ENCODE peak calls at places on chromosomes 6 and 20, in five cellular contexts. H is right atrium auricular region, D is thyroid gland, G is mammary epithelial cell, Z is A549. N is an unnamed sample.

GRCh38 chr6:169983651-169984050 is 232.2 kb downstream of the ERMARD start:
- DNase-seq in G (no peak), D (no peak), H (no peak), Z (no peak), N (no peak)

GRCh38 chr6:51644426-51644825 is 443.0 kb downstream of the PKHD1 start:
- DNase-seq in D (no peak), Z (no peak), G (peak; percentile 95), H (no peak), N (no peak)

GRCh38 chr20:25464501-25465204 is 57.2 kb downstream of the GINS1 start:
- DNase-seq in H (no peak), D (no peak), G (no peak), Z (no peak), N (no peak)

GRCh38 chr20:11502051-11502450 is 415.6 kb upstream of the BTBD3 start:
- DNase-seq in G (no peak), H (no peak), D (peak; percentile 2), Z (no peak), N (no peak)

GRCh38 chr20:4559106-4559505 is 162.6 kb upstream of the PRND start:
- DNase-seq in H (no peak), Z (no peak), G (no peak), D (no peak), N (no peak)

GRCh38 chr20:872855-873520 is 39.5 kb downstream of the FAM110A start:
- DNase-seq in H (no peak), D (no peak), Z (no peak), G (no peak), N (no peak)

GRCh38 chr6:149831380-149831820 is 32.8 kb downstream of the LRP11 start:
- DNase-seq in H (no peak), G (peak; percentile 79), D (no peak), Z (no peak), N (no peak)

GRCh38 chr20:41361757-41362747 is 4.6 kb downstream of the EMILIN3 start:
- DNase-seq in Z (no peak), D (peak; percentile 70), H (no peak), G (no peak), N (no peak)

GRCh38 chr20:46157625-46158024 is 39.5 kb downstream of the CD40 start:
- DNase-seq in G (no peak), D (no peak), Z (no peak), H (no peak), N (no peak)

GRCh38 chr6:37103169-37104039 is 66.5 kb upstream of the PIM1 start:
- DNase-seq in G (peak; percentile 33), Z (peak; percentile 27), H (peak; percentile 68), D (peak; percentile 87), N (peak; percentile 44)

GRCh38 chr6:150072201-150072600 is 3.3 kb upstream of the ULBP3 start:
- DNase-seq in H (no peak), Z (peak; percentile 87), G (peak; percentile 71), D (peak; percentile 82), N (peak; percentile 56)

GRCh38 chr6:31771992-31772358 is 5.2 kb downstream of the VWA7 start:
- DNase-seq in G (no peak), H (no peak), D (no peak), Z (no peak), N (no peak)

GRCh38 chr20:32236819-32237218 is 29.1 kb downstream of the POFUT1 start:
- DNase-seq in Z (no peak), H (no peak), D (no peak), G (no peak), N (no peak)

GRCh38 chr6:29589423-29590048 is 4.6 kb downstream of the OR2H2 start:
- DNase-seq in D (peak; percentile 17), H (peak; percentile 64), Z (peak; percentile 19), G (peak; percentile 37), N (peak; percentile 40)

GRCh38 chr6:43256670-43257664 is 13.7 kb downstream of the TTBK1 start:
- DNase-seq in H (no peak), G (no peak), Z (no peak), D (no peak), N (no peak)

GRCh38 chr20:6122111-6122872 is 538 bp downstream of the FERMT1 start:
- DNase-seq in D (peak; percentile 20), Z (peak; percentile 44), H (no peak), G (peak; percentile 87), N (peak; percentile 68)

GRCh38 chr6:150590448-150590847 is 9.2 kb upstream of the PLEKHG1 start:
- DNase-seq in G (no peak), H (no peak), Z (no peak), D (no peak), N (no peak)

GRCh38 chr6:44086931-44087574 is 40.2 kb downstream of the MRPL14 start:
- DNase-seq in Z (no peak), D (peak; percentile 92), G (no peak), H (no peak), N (no peak)

GRCh38 chr6:159595173-159595572 is 97.9 kb downstream of the SOD2 start:
- DNase-seq in H (no peak), Z (peak; percentile 5), G (peak; percentile 96), D (no peak), N (no peak)

GRCh38 chr20:37147250-37147649 is 31.9 kb upstream of the RPN2 start:
- DNase-seq in G (no peak), D (no peak), H (no peak), Z (no peak), N (no peak)

GRCh38 chr6:20402181-20403079 is 751 bp downstream of the E2F3 start:
- DNase-seq in D (peak; percentile 39), Z (peak; percentile 42), G (peak; percentile 48), H (no peak), N (peak; percentile 14)

GRCh38 chr20:42688576-42688975 is 501.1 kb downstream of the PTPRT start:
- DNase-seq in H (no peak), Z (no peak), D (no peak), G (no peak), N (no peak)

GRCh38 chr20:54208492-54209044 is 681 bp downstream of the PFDN4 start:
- DNase-seq in Z (peak; percentile 9), G (peak; percentile 65), D (no peak), H (no peak), N (no peak)

GRCh38 chr6:93751969-93752368 is 332.6 kb upstream of the EPHA7 start:
- DNase-seq in D (no peak), Z (no peak), G (no peak), H (no peak), N (no peak)

GRCh38 chr6:90101403-90101802 is 195.2 kb downstream of the BACH2 start:
- DNase-seq in H (no peak), Z (no peak), G (no peak), D (no peak), N (no peak)

GRCh38 chr6:17986656-17987575 is 519 bp downstream of the KIF13A start:
- DNase-seq in G (peak; percentile 48), H (peak; percentile 77), D (peak; percentile 78), Z (peak; percentile 46), N (peak; percentile 64)

GRCh38 chr6:141406761-141407160 is 726.0 kb upstream of the GJE1 start:
- DNase-seq in Z (no peak), D (no peak), G (no peak), H (no peak), N (no peak)

GRCh38 chr6:43877463-43878126 is 107.6 kb downstream of the VEGFA start:
- DNase-seq in G (no peak), D (no peak), Z (no peak), H (no peak), N (no peak)

GRCh38 chr20:45860573-45861011 is 3.2 kb downstream of the ZSWIM3 start:
- DNase-seq in Z (no peak), H (no peak), G (no peak), D (no peak), N (no peak)

GRCh38 chr6:154995241-154996162 is at the start of gene TIAM2:
- DNase-seq in Z (peak; percentile 25), G (no peak), H (no peak), D (peak; percentile 13), N (no peak)

GRCh38 chr6:163442336-163442735 is 27.8 kb downstream of the QKI start:
- DNase-seq in H (no peak), D (no peak), G (peak; percentile 71), Z (no peak), N (no peak)
- H3K4me1 ChIP-seq in H (peaks cover 81% of the 10 kb centered on the region), D (peaks cover 3% of the 10 kb centered on the region), G (peaks cover 31% of the 10 kb centered on the region), Z (peaks cover 26% of the 10 kb centered on the region), N (no peaks in the 10 kb centered on the region)

GRCh38 chr6:24332306-24332705 is 25.6 kb downstream of the DCDC2 start:
- DNase-seq in H (no peak), G (peak; percentile 88), Z (no peak), D (peak; percentile 60), N (no peak)

GRCh38 chr6:24334285-24334684 is 23.6 kb downstream of the DCDC2 start:
- DNase-seq in G (no peak), D (no peak), H (no peak), Z (no peak), N (no peak)

GRCh38 chr6:24329451-24329850 is 28.4 kb downstream of the DCDC2 start:
- DNase-seq in D (no peak), G (no peak), Z (no peak), H (no peak), N (no peak)

GRCh38 chr6:24329022-24329421 is 28.8 kb downstream of the DCDC2 start:
- DNase-seq in Z (no peak), G (no peak), H (no peak), D (no peak), N (no peak)

GRCh38 chr6:24330137-24330732 is 27.6 kb downstream of the DCDC2 start:
- DNase-seq in H (no peak), D (no peak), Z (no peak), G (peak; percentile 43), N (no peak)
- TF ChIP-seq CTCF in H (no peak), D (no peak), Z (no peak), G (no peak), N (no peak)

GRCh38 chr6:166615059-166615770 is 11.8 kb downstream of the RPS6KA2 start:
- DNase-seq in G (no peak), Z (no peak), D (no peak), H (peak; percentile 74), N (no peak)
- H3K4me1 ChIP-seq in G (peaks cover 19% of the 10 kb centered on the region), Z (no peaks in the 10 kb centered on the region), D (peaks cover 29% of the 10 kb centered on the region), H (peaks cover 66% of the 10 kb centered on the region), N (no peaks in the 10 kb centered on the region)

GRCh38 chr20:51801220-51801991 is 915 bp downstream of the SALL4 start:
- DNase-seq in D (peak; percentile 40), G (no peak), H (no peak), Z (peak; percentile 44), N (no peak)

GRCh38 chr20:51803157-51803854 is 985 bp upstream of the SALL4 start:
- DNase-seq in Z (no peak), H (no peak), G (peak; percentile 44), D (no peak), N (no peak)

GRCh38 chr20:51802170-51802745 is at the start of gene SALL4:
- DNase-seq in D (no peak), G (no peak), Z (no peak), H (no peak), N (no peak)

GRCh38 chr20:51807864-51808263 is 5.5 kb upstream of the SALL4 start:
- DNase-seq in G (no peak), D (no peak), H (no peak), Z (no peak), N (no peak)

DNA sequence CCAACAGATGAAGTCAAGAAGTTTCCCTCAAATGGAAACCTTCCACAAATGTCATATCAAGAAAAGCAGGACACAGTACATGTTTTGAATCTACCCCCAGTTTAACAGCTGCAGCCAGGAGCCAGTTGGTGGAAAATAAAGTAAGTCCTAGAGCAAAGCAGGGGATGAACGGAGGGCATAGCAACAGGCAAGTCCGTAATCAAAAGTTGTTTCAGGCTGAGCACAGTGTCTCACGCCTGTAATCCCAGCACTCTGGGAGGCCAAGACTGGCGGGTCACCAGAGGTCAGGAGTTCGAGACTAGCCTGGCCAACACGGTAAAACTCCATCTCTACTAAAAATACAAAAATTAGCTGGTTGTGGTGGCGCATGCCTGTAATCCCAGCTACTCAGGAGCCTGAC is 2.4 kb upstream of the SALL4 start:
- DNase-seq in D (no peak), H (no peak), G (no peak), Z (no peak), N (no peak)
- TF ChIP-seq CTCF in D (no peak), H (no peak), G (no peak), Z (no peak), N (no peak)

GRCh38 chr6:15322781-15323536 is 77.1 kb downstream of the JARID2 start:
- DNase-seq in G (peak; percentile 84), D (no peak), Z (no peak), H (no peak), N (no peak)
- H3K4me1 ChIP-seq in G (peaks cover 24% of the 10 kb centered on the region), D (no peaks in the 10 kb centered on the region), Z (peaks cover 33% of the 10 kb centered on the region), H (peaks cover 30% of the 10 kb centered on the region), N (no peaks in the 10 kb centered on the region)

N was measured in prostate gland.